ENCODE peak calls at places on chromosome 11, in four cellular contexts. S, F, W and J are unnamed samples.

GRCh38 chr11:2890466-2891241 is 5.1 kb upstream of the CDKN1C start:
- DNase-seq in S (peak), W (peak), F (peak), J (no peak)

GRCh38 chr11:67053896-67054850 is 2.5 kb upstream of the RHOD start:
- DNase-seq in S (peak), F (peak), W (no peak), J (peak)

GRCh38 chr11:2175659-2176058 is 4.0 kb upstream of the TH start:
- DNase-seq in S (no peak), F (peak), W (no peak), J (no peak)

GRCh38 chr11:117996058-117996457 is 9.9 kb downstream of the IL10RA start:
- DNase-seq in S (no peak), W (no peak), F (no peak), J (no peak)

GRCh38 chr11:119172513-119172912 is 4.0 kb downstream of the NLRX1 start:
- DNase-seq in F (no peak), W (no peak), S (peak), J (no peak)

GRCh38 chr11:62602141-62603071 is 741 bp upstream of the MTA2 start:
- DNase-seq in S (peak), W (peak), F (peak), J (no peak)

GRCh38 chr11:71543866-71544265 is 4.4 kb upstream of the KRTAP5-9 start:
- DNase-seq in W (no peak), F (no peak), S (no peak), J (no peak)

GRCh38 chr11:32006799-32007388 is 84.0 kb upstream of the RCN1 start:
- DNase-seq in F (peak), W (no peak), S (no peak), J (peak)

GRCh38 chr11:121337078-121337477 is 44.5 kb downstream of the SC5D start:
- DNase-seq in W (no peak), S (no peak), F (no peak), J (no peak)

GRCh38 chr11:115154355-115154736 is 349.9 kb downstream of the CADM1 start:
- DNase-seq in F (no peak), S (no peak), W (no peak), J (no peak)

GRCh38 chr11:130995266-130995665 is 79.0 kb upstream of the SNX19 start:
- DNase-seq in F (no peak), W (no peak), S (no peak), J (no peak)

GRCh38 chr11:20310137-20310536 is 53.4 kb upstream of the HTATIP2 start:
- DNase-seq in F (no peak), S (no peak), W (no peak), J (no peak)

GRCh38 chr11:76008474-76008873 is 193.5 kb downstream of the UVRAG start:
- DNase-seq in S (no peak), W (no peak), F (peak), J (peak)

GRCh38 chr11:103978588-103979580 is 57.6 kb upstream of the DDI1 start:
- DNase-seq in S (no peak), F (peak), W (no peak), J (no peak)

GRCh38 chr11:11995601-11996000 is 12.8 kb downstream of the DKK3 start:
- DNase-seq in F (no peak), W (no peak), S (no peak), J (no peak)

GRCh38 chr11:90204832-90205646 is 17.8 kb downstream of the CHORDC1 start:
- DNase-seq in F (peak), W (no peak), S (no peak), J (peak)

GRCh38 chr11:22730319-22730718 is 63.9 kb downstream of the GAS2 start:
- DNase-seq in S (no peak), W (no peak), F (peak), J (peak)

GRCh38 chr11:43830928-43831440 is 49.6 kb upstream of the ALKBH3 start:
- DNase-seq in F (peak), W (no peak), S (peak), J (peak)

GRCh38 chr11:64864473-64865285 is 13.7 kb downstream of the EHD1 start:
- DNase-seq in F (peak), S (peak), W (peak), J (peak)

GRCh38 chr11:111642521-111642920 is 40.3 kb downstream of the SIK2 start:
- DNase-seq in S (no peak), W (no peak), F (no peak), J (no peak)

GRCh38 chr11:126992804-126993111 is 7.8 kb downstream of the KIRREL3 start:
- DNase-seq in W (no peak), F (peak), S (no peak), J (peak)

GRCh38 chr11:32137263-32137662 is 46.4 kb downstream of the RCN1 start:
- DNase-seq in W (no peak), S (no peak), F (peak), J (peak)

GRCh38 chr11:6609502-6610015 is 2.5 kb downstream of the TAF10 start:
- DNase-seq in W (no peak), S (no peak), F (no peak), J (no peak)

GRCh38 chr11:108324587-108324986 is 101.7 kb downstream of the ATM start:
- DNase-seq in S (no peak), W (no peak), F (peak), J (no peak)

GRCh38 chr11:93340223-93340622 is 9.7 kb downstream of the DEUP1 start:
- DNase-seq in S (no peak), W (no peak), F (no peak), J (no peak)

GRCh38 chr11:114348200-114349191 is 51.8 kb downstream of the C11orf71 start:
- DNase-seq in W (no peak), F (peak), S (no peak), J (peak)

GRCh38 chr11:27705873-27706820 is 5.9 kb upstream of the BDNF start:
- DNase-seq in F (peak), W (no peak), S (no peak), J (peak)